ENCODE peak calls at places on chromosomes 1 and 21, in eight cellular contexts. O is stimulated activated CD8-positive, alpha-beta memory T cell treated with anti-CD3 and anti-CD28 coated beads, Interleukin-4, amount 100 ng/mL, for 24 hours; Z is mucosa of descending colon; S is astrocyte of the spinal cord; E is activated naive CD8-positive, alpha-beta T cell treated with anti-CD3 and anti-CD28 coated beads, Interleukin-2, amount 10 ng/mL, durations not matched to agents 7 days and 5 days; W is COR-L47; F is aorta; N is hypothalamus. T is an unnamed sample.

GRCh38 chr21:32241434-32241785 is 37.4 kb downstream of the MIS18A start:
- DNase-seq in O (no peak), Z (no peak), S (no peak), E (no peak), W (no peak), F (no peak), N (no peak), T (no peak)

GRCh38 chr1:229130028-229130668 is 140.8 kb upstream of the RAB4A start:
- DNase-seq in O (no peak), Z (peak), S (no peak), E (peak), W (no peak), F (no peak), N (no peak), T (no peak)

GRCh38 chr21:31580866-31581276 is 78.6 kb upstream of the SOD1 start:
- DNase-seq in O (peak), Z (peak), S (peak), E (peak), W (peak), F (peak), N (no peak), T (no peak)

GRCh38 chr1:204448321-204448964 is 36.8 kb upstream of the PPP1R15B start:
- DNase-seq in O (no peak), Z (peak), S (no peak), E (no peak), W (no peak), F (peak), N (no peak), T (no peak)

GRCh38 chr1:170929835-170930554 is 5.3 kb upstream of the MROH9 start:
- DNase-seq in O (no peak), Z (no peak), S (peak), E (no peak), W (peak), F (no peak), N (no peak), T (no peak)

GRCh38 chr1:199174336-199174735 is 535.5 kb downstream of the PTPRC start:
- DNase-seq in O (no peak), Z (no peak), S (no peak), E (no peak), W (no peak), F (no peak), N (no peak), T (no peak)

GRCh38 chr21:34795152-34796141 is 126.7 kb downstream of the CLIC6 start:
- DNase-seq in O (no peak), Z (peak), S (peak), E (no peak), W (no peak), F (no peak), N (no peak), T (no peak)

GRCh38 chr1:228318823-228319241 is 87.8 kb downstream of the TRIM11 start:
- DNase-seq in O (no peak), Z (no peak), S (no peak), E (peak), W (no peak), F (peak), N (no peak), T (peak)

GRCh38 chr1:97947751-97948150 is 26.9 kb upstream of the DPYD start:
- DNase-seq in O (no peak), Z (no peak), S (peak), E (no peak), W (no peak), F (no peak), N (no peak), T (no peak)